ENCODE peak calls at places on chromosomes 3 and 15, in six cellular contexts. One of them, this sample, is unnamed.

GRCh38 chr15:70034141-70034540 is 63.6 kb downstream of the TLE3 start:
- DNase-seq in choroid plexus epithelial cell: no peak
- DNase-seq in stimulated activated naive CD8-positive, alpha-beta T cell treated with anti-CD3 and anti-CD28 coated beads, Interleukin-15, amount 100 ng/mL, for 72 hours: no peak
- DNase-seq in WTC11: no peak
- DNase-seq in mucosa of gallbladder: no peak
- DNase-seq in nephron progenitor cell: no peak
- DNase-seq in this sample: no peak

GRCh38 chr3:13213490-13213889 is 140.3 kb upstream of the IQSEC1 start:
- DNase-seq in nephron progenitor cell: no peak
- DNase-seq in choroid plexus epithelial cell: no peak
- DNase-seq in mucosa of gallbladder: no peak
- DNase-seq in WTC11: no peak
- DNase-seq in stimulated activated naive CD8-positive, alpha-beta T cell treated with anti-CD3 and anti-CD28 coated beads, Interleukin-15, amount 100 ng/mL, for 72 hours: no peak
- DNase-seq in this sample: no peak

GRCh38 chr15:71691700-71692417 is 118.5 kb upstream of the NR2E3 start:
- DNase-seq in mucosa of gallbladder: peak
- DNase-seq in nephron progenitor cell: no peak
- DNase-seq in stimulated activated naive CD8-positive, alpha-beta T cell treated with anti-CD3 and anti-CD28 coated beads, Interleukin-15, amount 100 ng/mL, for 72 hours: no peak
- DNase-seq in choroid plexus epithelial cell: peak
- DNase-seq in WTC11: no peak
- DNase-seq in this sample: no peak

GRCh38 chr3:47421741-47422649 is 41.2 kb downstream of the PTPN23 start:
- DNase-seq in stimulated activated naive CD8-positive, alpha-beta T cell treated with anti-CD3 and anti-CD28 coated beads, Interleukin-15, amount 100 ng/mL, for 72 hours: peak
- DNase-seq in choroid plexus epithelial cell: peak
- DNase-seq in nephron progenitor cell: no peak
- DNase-seq in WTC11: no peak
- DNase-seq in mucosa of gallbladder: peak
- DNase-seq in this sample: no peak

GRCh38 chr15:98609144-98609852 is 39.0 kb upstream of the IGF1R start:
- DNase-seq in stimulated activated naive CD8-positive, alpha-beta T cell treated with anti-CD3 and anti-CD28 coated beads, Interleukin-15, amount 100 ng/mL, for 72 hours: no peak
- DNase-seq in choroid plexus epithelial cell: peak
- DNase-seq in nephron progenitor cell: no peak
- DNase-seq in mucosa of gallbladder: no peak
- DNase-seq in WTC11: peak
- DNase-seq in this sample: no peak

GRCh38 chr3:11632564-11632963 is 11.2 kb downstream of the VGLL4 start:
- DNase-seq in mucosa of gallbladder: no peak
- DNase-seq in WTC11: no peak
- DNase-seq in stimulated activated naive CD8-positive, alpha-beta T cell treated with anti-CD3 and anti-CD28 coated beads, Interleukin-15, amount 100 ng/mL, for 72 hours: no peak
- DNase-seq in nephron progenitor cell: no peak
- DNase-seq in choroid plexus epithelial cell: no peak
- DNase-seq in this sample: no peak

GRCh38 chr3:115930922-115931321 is 307.6 kb downstream of the GAP43 start:
- DNase-seq in mucosa of gallbladder: no peak
- DNase-seq in WTC11: no peak
- DNase-seq in choroid plexus epithelial cell: no peak
- DNase-seq in stimulated activated naive CD8-positive, alpha-beta T cell treated with anti-CD3 and anti-CD28 coated beads, Interleukin-15, amount 100 ng/mL, for 72 hours: no peak
- DNase-seq in nephron progenitor cell: no peak
- DNase-seq in this sample: no peak

GRCh38 chr3:107988464-107989156 is 102.2 kb downstream of the CD47 start:
- DNase-seq in choroid plexus epithelial cell: peak
- DNase-seq in nephron progenitor cell: no peak
- DNase-seq in WTC11: no peak
- DNase-seq in stimulated activated naive CD8-positive, alpha-beta T cell treated with anti-CD3 and anti-CD28 coated beads, Interleukin-15, amount 100 ng/mL, for 72 hours: no peak
- DNase-seq in mucosa of gallbladder: no peak
- DNase-seq in this sample: no peak

GRCh38 chr15:37891754-37892368 is 42.6 kb upstream of the TMCO5A start:
- DNase-seq in choroid plexus epithelial cell: peak
- DNase-seq in mucosa of gallbladder: no peak
- DNase-seq in stimulated activated naive CD8-positive, alpha-beta T cell treated with anti-CD3 and anti-CD28 coated beads, Interleukin-15, amount 100 ng/mL, for 72 hours: peak
- DNase-seq in WTC11: no peak
- DNase-seq in nephron progenitor cell: peak
- DNase-seq in this sample: no peak

GRCh38 chr3:187636528-187636927 is 33.7 kb downstream of the SST start:
- DNase-seq in nephron progenitor cell: no peak
- DNase-seq in WTC11: no peak
- DNase-seq in choroid plexus epithelial cell: no peak
- DNase-seq in stimulated activated naive CD8-positive, alpha-beta T cell treated with anti-CD3 and anti-CD28 coated beads, Interleukin-15, amount 100 ng/mL, for 72 hours: no peak
- DNase-seq in mucosa of gallbladder: no peak
- DNase-seq in this sample: no peak

GRCh38 chr3:135887220-135887619 is 78.3 kb upstream of the PPP2R3A start:
- DNase-seq in WTC11: no peak
- DNase-seq in stimulated activated naive CD8-positive, alpha-beta T cell treated with anti-CD3 and anti-CD28 coated beads, Interleukin-15, amount 100 ng/mL, for 72 hours: no peak
- DNase-seq in nephron progenitor cell: no peak
- DNase-seq in choroid plexus epithelial cell: no peak
- DNase-seq in mucosa of gallbladder: no peak
- DNase-seq in this sample: no peak

GRCh38 chr3:183369626-183370025 is 58.8 kb downstream of the MCF2L2 start:
- DNase-seq in stimulated activated naive CD8-positive, alpha-beta T cell treated with anti-CD3 and anti-CD28 coated beads, Interleukin-15, amount 100 ng/mL, for 72 hours: no peak
- DNase-seq in WTC11: no peak
- DNase-seq in choroid plexus epithelial cell: no peak
- DNase-seq in mucosa of gallbladder: no peak
- DNase-seq in nephron progenitor cell: no peak
- DNase-seq in this sample: no peak

GRCh38 chr3:18047052-18047451 is 304.6 kb upstream of the TBC1D5 start:
- DNase-seq in choroid plexus epithelial cell: no peak
- DNase-seq in WTC11: no peak
- DNase-seq in mucosa of gallbladder: no peak
- DNase-seq in stimulated activated naive CD8-positive, alpha-beta T cell treated with anti-CD3 and anti-CD28 coated beads, Interleukin-15, amount 100 ng/mL, for 72 hours: no peak
- DNase-seq in nephron progenitor cell: no peak
- DNase-seq in this sample: no peak

GRCh38 chr3:41200669-41201021 is 1.3 kb downstream of the CTNNB1 start:
- DNase-seq in mucosa of gallbladder: peak
- DNase-seq in nephron progenitor cell: peak
- DNase-seq in stimulated activated naive CD8-positive, alpha-beta T cell treated with anti-CD3 and anti-CD28 coated beads, Interleukin-15, amount 100 ng/mL, for 72 hours: peak
- DNase-seq in WTC11: no peak
- DNase-seq in choroid plexus epithelial cell: peak
- DNase-seq in this sample: peak

GRCh38 chr15:30922469-30923311 is 19.0 kb downstream of the FAN1 start:
- DNase-seq in WTC11: peak
- DNase-seq in stimulated activated naive CD8-positive, alpha-beta T cell treated with anti-CD3 and anti-CD28 coated beads, Interleukin-15, amount 100 ng/mL, for 72 hours: no peak
- DNase-seq in nephron progenitor cell: peak
- DNase-seq in mucosa of gallbladder: no peak
- DNase-seq in choroid plexus epithelial cell: peak
- DNase-seq in this sample: no peak

GRCh38 chr3:182486459-182486858 is 306.8 kb upstream of the ATP11B start:
- DNase-seq in mucosa of gallbladder: no peak
- DNase-seq in stimulated activated naive CD8-positive, alpha-beta T cell treated with anti-CD3 and anti-CD28 coated beads, Interleukin-15, amount 100 ng/mL, for 72 hours: no peak
- DNase-seq in nephron progenitor cell: no peak
- DNase-seq in WTC11: no peak
- DNase-seq in choroid plexus epithelial cell: no peak
- DNase-seq in this sample: no peak

GRCh38 chr3:47017504-47018268 is 38.2 kb downstream of the NBEAL2 start:
- DNase-seq in stimulated activated naive CD8-positive, alpha-beta T cell treated with anti-CD3 and anti-CD28 coated beads, Interleukin-15, amount 100 ng/mL, for 72 hours: no peak
- DNase-seq in mucosa of gallbladder: no peak
- DNase-seq in nephron progenitor cell: no peak
- DNase-seq in choroid plexus epithelial cell: peak
- DNase-seq in WTC11: no peak
- DNase-seq in this sample: no peak

GRCh38 chr15:22952826-22953579 is 27.2 kb downstream of the CYFIP1 start:
- DNase-seq in mucosa of gallbladder: no peak
- DNase-seq in stimulated activated naive CD8-positive, alpha-beta T cell treated with anti-CD3 and anti-CD28 coated beads, Interleukin-15, amount 100 ng/mL, for 72 hours: no peak
- DNase-seq in choroid plexus epithelial cell: no peak
- DNase-seq in WTC11: peak
- DNase-seq in nephron progenitor cell: no peak
- DNase-seq in this sample: no peak

GRCh38 chr15:50418041-50418583 is 6.1 kb upstream of the USP8 start:
- DNase-seq in mucosa of gallbladder: no peak
- DNase-seq in nephron progenitor cell: no peak
- DNase-seq in WTC11: no peak
- DNase-seq in choroid plexus epithelial cell: no peak
- DNase-seq in stimulated activated naive CD8-positive, alpha-beta T cell treated with anti-CD3 and anti-CD28 coated beads, Interleukin-15, amount 100 ng/mL, for 72 hours: no peak
- DNase-seq in this sample: no peak

GRCh38 chr15:62066663-62067447 is at the start of gene C2CD4A:
- DNase-seq in WTC11: peak
- DNase-seq in stimulated activated naive CD8-positive, alpha-beta T cell treated with anti-CD3 and anti-CD28 coated beads, Interleukin-15, amount 100 ng/mL, for 72 hours: peak
- DNase-seq in choroid plexus epithelial cell: peak
- DNase-seq in mucosa of gallbladder: peak
- DNase-seq in nephron progenitor cell: peak
- DNase-seq in this sample: peak